ENCODE peak calls at places on chromosomes 7 and 10, in eight cellular contexts. One of them, this sample, is unnamed.

GRCh38 chr7:128160296-128160695 is 80.8 kb upstream of the LEP start:
- DNase-seq in NCI-H1105: no peak
- DNase-seq in activated T-helper 1 cell treated with anti-CD3 and anti-CD28 coated beads, Interleukin-12 subunit alpha, Interleukin-12 subunit beta, Interleukin-2, Interleukin-4 antibody, amounts not matched to agents 30 ng/mL and 10 ng/mL and 1 ng/mL, durations not matched to agents 14 hours and 24 hours and 36 hours: no peak
- DNase-seq in KG1: no peak
- DNase-seq in fibroblast of villous mesenchyme: no peak
- DNase-seq in GM23248: no peak
- DNase-seq in Kasumi-1: no peak
- DNase-seq in HFFc6: no peak
- DNase-seq in this sample: no peak

GRCh38 chr10:116105259-116105658 is 167.7 kb downstream of the GFRA1 start:
- DNase-seq in NCI-H1105: no peak
- DNase-seq in fibroblast of villous mesenchyme: no peak
- DNase-seq in activated T-helper 1 cell treated with anti-CD3 and anti-CD28 coated beads, Interleukin-12 subunit alpha, Interleukin-12 subunit beta, Interleukin-2, Interleukin-4 antibody, amounts not matched to agents 30 ng/mL and 10 ng/mL and 1 ng/mL, durations not matched to agents 14 hours and 24 hours and 36 hours: no peak
- DNase-seq in HFFc6: no peak
- DNase-seq in GM23248: no peak
- DNase-seq in KG1: no peak
- DNase-seq in Kasumi-1: no peak
- DNase-seq in this sample: no peak

GRCh38 chr7:25665903-25666670 is 437.8 kb upstream of the NPVF start:
- DNase-seq in KG1: no peak
- DNase-seq in HFFc6: no peak
- DNase-seq in Kasumi-1: no peak
- DNase-seq in NCI-H1105: no peak
- DNase-seq in GM23248: no peak
- DNase-seq in fibroblast of villous mesenchyme: no peak
- DNase-seq in activated T-helper 1 cell treated with anti-CD3 and anti-CD28 coated beads, Interleukin-12 subunit alpha, Interleukin-12 subunit beta, Interleukin-2, Interleukin-4 antibody, amounts not matched to agents 30 ng/mL and 10 ng/mL and 1 ng/mL, durations not matched to agents 14 hours and 24 hours and 36 hours: no peak
- DNase-seq in this sample: no peak

GRCh38 chr10:129465796-129466702 is 992 bp upstream of the MGMT start:
- DNase-seq in activated T-helper 1 cell treated with anti-CD3 and anti-CD28 coated beads, Interleukin-12 subunit alpha, Interleukin-12 subunit beta, Interleukin-2, Interleukin-4 antibody, amounts not matched to agents 30 ng/mL and 10 ng/mL and 1 ng/mL, durations not matched to agents 14 hours and 24 hours and 36 hours: no peak
- DNase-seq in Kasumi-1: no peak
- DNase-seq in KG1: no peak
- DNase-seq in fibroblast of villous mesenchyme: no peak
- DNase-seq in NCI-H1105: no peak
- DNase-seq in GM23248: peak
- DNase-seq in HFFc6: no peak
- DNase-seq in this sample: no peak

GRCh38 chr10:46215426-46215825 is 71.4 kb upstream of the ANTXRL start:
- DNase-seq in KG1: no peak
- DNase-seq in fibroblast of villous mesenchyme: no peak
- DNase-seq in activated T-helper 1 cell treated with anti-CD3 and anti-CD28 coated beads, Interleukin-12 subunit alpha, Interleukin-12 subunit beta, Interleukin-2, Interleukin-4 antibody, amounts not matched to agents 30 ng/mL and 10 ng/mL and 1 ng/mL, durations not matched to agents 14 hours and 24 hours and 36 hours: no peak
- DNase-seq in NCI-H1105: no peak
- DNase-seq in Kasumi-1: no peak
- DNase-seq in GM23248: no peak
- DNase-seq in HFFc6: no peak
- DNase-seq in this sample: no peak

GRCh38 chr10:80177781-80178636 is 27.3 kb downstream of the ANXA11 start:
- DNase-seq in GM23248: peak
- DNase-seq in NCI-H1105: no peak
- DNase-seq in HFFc6: peak
- DNase-seq in KG1: no peak
- DNase-seq in activated T-helper 1 cell treated with anti-CD3 and anti-CD28 coated beads, Interleukin-12 subunit alpha, Interleukin-12 subunit beta, Interleukin-2, Interleukin-4 antibody, amounts not matched to agents 30 ng/mL and 10 ng/mL and 1 ng/mL, durations not matched to agents 14 hours and 24 hours and 36 hours: no peak
- DNase-seq in Kasumi-1: no peak
- DNase-seq in fibroblast of villous mesenchyme: peak
- DNase-seq in this sample: no peak

GRCh38 chr10:94194256-94194655 is 168.5 kb downstream of the NOC3L start:
- DNase-seq in fibroblast of villous mesenchyme: no peak
- DNase-seq in KG1: no peak
- DNase-seq in HFFc6: peak
- DNase-seq in activated T-helper 1 cell treated with anti-CD3 and anti-CD28 coated beads, Interleukin-12 subunit alpha, Interleukin-12 subunit beta, Interleukin-2, Interleukin-4 antibody, amounts not matched to agents 30 ng/mL and 10 ng/mL and 1 ng/mL, durations not matched to agents 14 hours and 24 hours and 36 hours: no peak
- DNase-seq in NCI-H1105: no peak
- DNase-seq in GM23248: peak
- DNase-seq in Kasumi-1: no peak
- DNase-seq in this sample: no peak

GRCh38 chr10:35795131-35795819 is 153.2 kb upstream of the FZD8 start:
- DNase-seq in HFFc6: no peak
- DNase-seq in fibroblast of villous mesenchyme: peak
- DNase-seq in GM23248: peak
- DNase-seq in KG1: no peak
- DNase-seq in activated T-helper 1 cell treated with anti-CD3 and anti-CD28 coated beads, Interleukin-12 subunit alpha, Interleukin-12 subunit beta, Interleukin-2, Interleukin-4 antibody, amounts not matched to agents 30 ng/mL and 10 ng/mL and 1 ng/mL, durations not matched to agents 14 hours and 24 hours and 36 hours: no peak
- DNase-seq in NCI-H1105: no peak
- DNase-seq in Kasumi-1: peak
- DNase-seq in this sample: no peak

GRCh38 chr7:158431055-158431940 is 156.3 kb downstream of the PTPRN2 start:
- DNase-seq in NCI-H1105: no peak
- DNase-seq in GM23248: no peak
- DNase-seq in activated T-helper 1 cell treated with anti-CD3 and anti-CD28 coated beads, Interleukin-12 subunit alpha, Interleukin-12 subunit beta, Interleukin-2, Interleukin-4 antibody, amounts not matched to agents 30 ng/mL and 10 ng/mL and 1 ng/mL, durations not matched to agents 14 hours and 24 hours and 36 hours: no peak
- DNase-seq in KG1: no peak
- DNase-seq in HFFc6: no peak
- DNase-seq in fibroblast of villous mesenchyme: no peak
- DNase-seq in Kasumi-1: no peak
- DNase-seq in this sample: no peak

GRCh38 chr7:25350074-25350473 is 121.8 kb upstream of the NPVF start:
- DNase-seq in fibroblast of villous mesenchyme: no peak
- DNase-seq in HFFc6: no peak
- DNase-seq in GM23248: no peak
- DNase-seq in Kasumi-1: no peak
- DNase-seq in KG1: no peak
- DNase-seq in activated T-helper 1 cell treated with anti-CD3 and anti-CD28 coated beads, Interleukin-12 subunit alpha, Interleukin-12 subunit beta, Interleukin-2, Interleukin-4 antibody, amounts not matched to agents 30 ng/mL and 10 ng/mL and 1 ng/mL, durations not matched to agents 14 hours and 24 hours and 36 hours: no peak
- DNase-seq in NCI-H1105: no peak
- DNase-seq in this sample: no peak

GRCh38 chr7:25642849-25643248 is 414.6 kb upstream of the NPVF start:
- DNase-seq in HFFc6: no peak
- DNase-seq in GM23248: peak
- DNase-seq in NCI-H1105: no peak
- DNase-seq in fibroblast of villous mesenchyme: no peak
- DNase-seq in KG1: no peak
- DNase-seq in activated T-helper 1 cell treated with anti-CD3 and anti-CD28 coated beads, Interleukin-12 subunit alpha, Interleukin-12 subunit beta, Interleukin-2, Interleukin-4 antibody, amounts not matched to agents 30 ng/mL and 10 ng/mL and 1 ng/mL, durations not matched to agents 14 hours and 24 hours and 36 hours: no peak
- DNase-seq in Kasumi-1: no peak
- DNase-seq in this sample: no peak

GRCh38 chr7:112056409-112056808 is 149.8 kb downstream of the DOCK4 start:
- DNase-seq in HFFc6: no peak
- DNase-seq in Kasumi-1: no peak
- DNase-seq in GM23248: peak
- DNase-seq in activated T-helper 1 cell treated with anti-CD3 and anti-CD28 coated beads, Interleukin-12 subunit alpha, Interleukin-12 subunit beta, Interleukin-2, Interleukin-4 antibody, amounts not matched to agents 30 ng/mL and 10 ng/mL and 1 ng/mL, durations not matched to agents 14 hours and 24 hours and 36 hours: no peak
- DNase-seq in fibroblast of villous mesenchyme: peak
- DNase-seq in KG1: no peak
- DNase-seq in NCI-H1105: no peak
- DNase-seq in this sample: no peak

GRCh38 chr10:101840102-101840684 is 3.4 kb downstream of the KCNIP2 start:
- DNase-seq in fibroblast of villous mesenchyme: no peak
- DNase-seq in KG1: no peak
- DNase-seq in activated T-helper 1 cell treated with anti-CD3 and anti-CD28 coated beads, Interleukin-12 subunit alpha, Interleukin-12 subunit beta, Interleukin-2, Interleukin-4 antibody, amounts not matched to agents 30 ng/mL and 10 ng/mL and 1 ng/mL, durations not matched to agents 14 hours and 24 hours and 36 hours: no peak
- DNase-seq in NCI-H1105: no peak
- DNase-seq in GM23248: peak
- DNase-seq in HFFc6: peak
- DNase-seq in Kasumi-1: no peak
- DNase-seq in this sample: no peak

GRCh38 chr10:3485287-3485686 is 299.7 kb downstream of the KLF6 start:
- DNase-seq in GM23248: no peak
- DNase-seq in HFFc6: no peak
- DNase-seq in NCI-H1105: no peak
- DNase-seq in fibroblast of villous mesenchyme: no peak
- DNase-seq in KG1: peak
- DNase-seq in Kasumi-1: peak
- DNase-seq in activated T-helper 1 cell treated with anti-CD3 and anti-CD28 coated beads, Interleukin-12 subunit alpha, Interleukin-12 subunit beta, Interleukin-2, Interleukin-4 antibody, amounts not matched to agents 30 ng/mL and 10 ng/mL and 1 ng/mL, durations not matched to agents 14 hours and 24 hours and 36 hours: no peak
- DNase-seq in this sample: no peak

GRCh38 chr10:24128066-24128751 is 80.7 kb upstream of the KIAA1217 start:
- DNase-seq in fibroblast of villous mesenchyme: no peak
- DNase-seq in activated T-helper 1 cell treated with anti-CD3 and anti-CD28 coated beads, Interleukin-12 subunit alpha, Interleukin-12 subunit beta, Interleukin-2, Interleukin-4 antibody, amounts not matched to agents 30 ng/mL and 10 ng/mL and 1 ng/mL, durations not matched to agents 14 hours and 24 hours and 36 hours: no peak
- DNase-seq in NCI-H1105: no peak
- DNase-seq in HFFc6: no peak
- DNase-seq in GM23248: no peak
- DNase-seq in Kasumi-1: no peak
- DNase-seq in KG1: no peak
- DNase-seq in this sample: no peak

This sample was measured in NCI-H1694 treated with DMSO at 0.1 percent for 48 hours.